ENCODE peak calls at places on chromosome 17, in four cellular contexts. One of them, this sample, is unnamed.

GRCh38 chr17:67290994-67291362 is 46.0 kb upstream of the HELZ start:
- DNase-seq in upper lobe of right lung: no peak
- DNase-seq in psoas muscle: no peak
- DNase-seq in fibroblast of pulmonary artery: no peak
- DNase-seq in this sample: no peak

GRCh38 chr17:74592087-74592990 is at the start of gene CD300LD:
- DNase-seq in upper lobe of right lung: no peak
- DNase-seq in psoas muscle: no peak
- DNase-seq in fibroblast of pulmonary artery: no peak
- DNase-seq in this sample: no peak

GRCh38 chr17:82228842-82229685 is at the start of gene SLC16A3:
- DNase-seq in upper lobe of right lung: peak; percentile 90
- DNase-seq in psoas muscle: peak; percentile 74
- DNase-seq in fibroblast of pulmonary artery: peak; percentile 82
- DNase-seq in this sample: peak; percentile 66

GRCh38 chr17:81246343-81246670 is 7.2 kb downstream of the NDUFAF8 start:
- DNase-seq in upper lobe of right lung: no peak
- DNase-seq in psoas muscle: peak; percentile 15
- DNase-seq in fibroblast of pulmonary artery: no peak
- DNase-seq in this sample: no peak

GRCh38 chr17:15910791-15911190 is 34.1 kb upstream of the ADORA2B start:
- DNase-seq in upper lobe of right lung: no peak
- DNase-seq in psoas muscle: no peak
- DNase-seq in fibroblast of pulmonary artery: no peak
- DNase-seq in this sample: no peak

GRCh38 chr17:78184311-78184710 is 2.5 kb downstream of the TK1 start:
- DNase-seq in upper lobe of right lung: no peak
- DNase-seq in psoas muscle: no peak
- DNase-seq in fibroblast of pulmonary artery: no peak
- DNase-seq in this sample: no peak

GRCh38 chr17:13337864-13338371 is 263.8 kb downstream of the HS3ST3A1 start:
- DNase-seq in upper lobe of right lung: no peak
- DNase-seq in psoas muscle: no peak
- DNase-seq in fibroblast of pulmonary artery: peak; percentile 82
- DNase-seq in this sample: peak; percentile 86

GRCh38 chr17:38729368-38729885 is 714 bp upstream of the CISD3 start:
- DNase-seq in upper lobe of right lung: no peak
- DNase-seq in psoas muscle: no peak
- DNase-seq in fibroblast of pulmonary artery: no peak
- DNase-seq in this sample: no peak

GRCh38 chr17:39899215-39899614 is 19.2 kb downstream of the GSDMB start:
- DNase-seq in upper lobe of right lung: no peak
- DNase-seq in psoas muscle: no peak
- DNase-seq in fibroblast of pulmonary artery: no peak
- DNase-seq in this sample: no peak

GRCh38 chr17:27991594-27991993 is 50.9 kb upstream of the NLK start:
- DNase-seq in upper lobe of right lung: no peak
- DNase-seq in psoas muscle: no peak
- DNase-seq in fibroblast of pulmonary artery: no peak
- DNase-seq in this sample: no peak

GRCh38 chr17:37312137-37312923 is 63.5 kb upstream of the C17orf78 start:
- DNase-seq in upper lobe of right lung: no peak
- DNase-seq in psoas muscle: no peak
- DNase-seq in fibroblast of pulmonary artery: no peak
- DNase-seq in this sample: no peak

GRCh38 chr17:32523017-32523680 is 36.4 kb downstream of the CDK5R1 start:
- DNase-seq in upper lobe of right lung: no peak
- DNase-seq in psoas muscle: no peak
- DNase-seq in fibroblast of pulmonary artery: no peak
- DNase-seq in this sample: no peak

GRCh38 chr17:36149296-36149820 is 27.1 kb downstream of the TBC1D3B start:
- DNase-seq in upper lobe of right lung: no peak
- DNase-seq in psoas muscle: peak; percentile 54
- DNase-seq in fibroblast of pulmonary artery: peak; percentile 74
- DNase-seq in this sample: peak; percentile 88

GRCh38 chr17:574061-574460 is 140.6 kb downstream of the VPS53 start:
- DNase-seq in upper lobe of right lung: no peak
- DNase-seq in psoas muscle: peak; percentile 31
- DNase-seq in fibroblast of pulmonary artery: peak; percentile 80
- DNase-seq in this sample: peak; percentile 22

DNA sequence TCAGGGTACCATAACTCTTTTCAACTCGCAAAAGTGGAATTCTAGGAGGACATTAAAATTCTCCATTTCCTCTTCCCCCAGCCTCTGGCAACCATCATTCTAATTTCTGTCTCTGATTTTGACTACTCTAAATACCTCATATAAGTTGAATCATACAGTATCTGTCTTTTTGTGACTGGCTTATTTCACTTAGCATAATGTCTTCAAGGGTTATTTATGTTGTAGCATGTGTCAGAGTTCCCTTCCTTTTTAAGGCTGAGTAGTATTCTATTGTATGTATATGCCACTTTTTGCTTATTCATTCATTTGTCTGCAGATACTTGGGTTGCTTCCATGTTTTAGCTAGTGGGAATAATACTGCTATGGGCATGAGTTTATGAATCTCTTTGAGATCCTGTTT is 12.0 kb downstream of the RNF135 start:
- DNase-seq in upper lobe of right lung: no peak
- DNase-seq in psoas muscle: no peak
- DNase-seq in fibroblast of pulmonary artery: no peak
- DNase-seq in this sample: no peak
- TF ChIP-seq CTCF in upper lobe of right lung: no peak
- TF ChIP-seq CTCF in psoas muscle: no peak
- TF ChIP-seq CTCF in fibroblast of pulmonary artery: no peak
- TF ChIP-seq CTCF in this sample: no peak

DNA sequence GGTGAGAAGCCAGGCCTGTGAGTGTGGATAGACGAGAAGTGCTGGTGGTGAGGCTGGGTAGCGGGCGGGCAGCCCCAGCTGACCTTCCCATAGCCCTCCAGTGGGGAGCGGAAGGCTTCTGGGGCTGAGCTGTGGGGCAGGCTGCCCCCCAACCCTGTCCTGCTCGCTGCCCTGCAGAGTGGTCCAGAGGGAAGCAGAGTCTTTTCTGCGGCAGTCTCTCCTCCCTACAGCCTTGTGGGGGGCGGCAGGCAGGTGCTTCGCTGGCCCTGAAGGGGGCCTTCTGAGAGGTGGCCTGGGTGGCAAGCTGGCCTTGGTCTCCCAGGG is 3.7 kb downstream of the NLGN2 start:
- DNase-seq in upper lobe of right lung: no peak
- DNase-seq in psoas muscle: no peak
- DNase-seq in fibroblast of pulmonary artery: no peak
- DNase-seq in this sample: no peak
- H3K4me3 ChIP-seq in upper lobe of right lung: no peak overlapping the region
- H3K4me3 ChIP-seq in psoas muscle: no peak overlapping the region
- H3K4me3 ChIP-seq in fibroblast of pulmonary artery: no peak overlapping the region
- H3K4me3 ChIP-seq in this sample: no peak overlapping the region

DNA sequence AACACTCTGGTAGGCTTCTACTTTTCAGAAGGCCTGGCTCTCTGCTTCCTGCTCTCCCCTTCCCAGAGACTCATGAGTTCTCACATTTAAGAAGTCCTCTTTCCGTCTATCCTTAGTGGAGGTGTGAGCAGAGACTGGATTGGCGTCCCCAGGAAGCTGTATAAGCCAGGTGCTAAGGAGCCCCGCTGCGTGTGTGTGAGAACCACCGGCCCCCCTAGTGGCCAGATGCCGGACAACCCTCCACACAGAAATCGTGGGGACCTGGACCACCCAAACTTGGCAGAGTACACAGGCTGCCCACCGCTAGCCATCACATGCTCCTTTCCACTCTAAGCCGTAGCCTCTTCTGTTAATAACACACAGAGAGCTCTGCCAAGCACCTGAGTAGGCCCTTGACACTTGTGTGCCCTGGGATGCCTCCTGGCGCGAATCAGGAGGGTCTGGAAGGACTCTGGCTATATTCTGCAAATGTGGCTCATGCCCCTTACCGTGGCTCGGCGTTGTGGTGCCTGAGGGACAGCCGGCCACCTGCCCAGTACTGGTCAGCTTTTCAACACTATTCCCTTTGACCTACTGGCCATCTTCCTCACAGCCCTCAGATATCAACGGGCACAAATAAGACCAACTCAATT is 13.9 kb downstream of the CYB5D2 start:
- DNase-seq in upper lobe of right lung: no peak
- DNase-seq in psoas muscle: no peak
- DNase-seq in fibroblast of pulmonary artery: no peak
- DNase-seq in this sample: no peak
- TF ChIP-seq CTCF in upper lobe of right lung: no peak
- TF ChIP-seq CTCF in psoas muscle: peak; percentile 4
- TF ChIP-seq CTCF in fibroblast of pulmonary artery: no peak
- TF ChIP-seq CTCF in this sample: peak; percentile 32

GRCh38 chr17:50902768-50903353 is 36.7 kb upstream of the TOB1 start:
- DNase-seq in upper lobe of right lung: no peak
- DNase-seq in psoas muscle: no peak
- DNase-seq in fibroblast of pulmonary artery: no peak
- DNase-seq in this sample: no peak

GRCh38 chr17:50904522-50905459 is 38.6 kb upstream of the TOB1 start:
- DNase-seq in upper lobe of right lung: peak; percentile 71
- DNase-seq in psoas muscle: peak; percentile 41
- DNase-seq in fibroblast of pulmonary artery: no peak
- DNase-seq in this sample: peak; percentile 23

GRCh38 chr17:50906443-50906842 is 40.3 kb upstream of the TOB1 start:
- DNase-seq in upper lobe of right lung: no peak
- DNase-seq in psoas muscle: no peak
- DNase-seq in fibroblast of pulmonary artery: no peak
- DNase-seq in this sample: no peak

GRCh38 chr17:50905460-50905803 is 39.3 kb upstream of the TOB1 start:
- DNase-seq in upper lobe of right lung: peak; percentile 65
- DNase-seq in psoas muscle: no peak
- DNase-seq in fibroblast of pulmonary artery: no peak
- DNase-seq in this sample: no peak

DNA sequence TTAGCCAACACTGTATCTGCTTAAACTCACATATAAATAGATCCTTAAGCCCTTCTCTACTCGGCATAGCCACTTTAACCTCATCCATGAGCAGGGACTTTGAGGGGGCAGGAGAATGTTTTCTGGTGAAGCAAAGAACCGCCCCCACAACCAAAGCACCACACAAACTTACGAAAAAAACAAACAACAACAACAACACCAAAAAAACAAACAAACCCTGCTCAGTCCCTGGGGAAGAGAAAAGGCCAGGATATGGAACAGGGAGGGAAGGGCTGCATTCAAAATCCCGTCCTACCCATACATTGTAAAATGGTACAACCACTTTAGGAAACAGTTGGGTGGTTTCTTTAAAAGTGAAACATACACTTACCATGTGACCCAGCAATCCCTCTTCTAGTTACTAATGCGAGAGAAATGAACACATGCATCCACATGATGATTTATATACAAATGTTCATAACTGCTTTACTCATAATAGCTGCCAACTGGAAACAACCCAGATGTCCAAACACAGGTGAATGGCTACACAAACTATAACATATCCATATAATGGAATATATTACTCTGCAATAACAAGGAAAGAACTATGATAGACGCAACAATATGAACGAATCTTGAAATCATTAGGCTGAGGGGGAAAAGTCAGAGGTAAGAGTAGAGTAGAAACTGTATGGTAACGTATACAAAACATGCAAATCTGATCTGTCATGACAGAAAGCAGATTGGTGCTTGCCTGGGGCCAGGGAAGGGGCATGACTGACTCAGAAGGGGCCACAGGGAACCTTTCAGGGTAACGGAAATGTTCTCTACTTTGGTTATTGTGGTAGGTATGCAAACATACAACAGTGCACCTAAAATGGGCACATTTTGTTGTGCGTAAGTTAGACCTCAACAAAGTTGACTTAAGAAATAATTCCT is 37.7 kb upstream of the TOB1 start:
- DNase-seq in upper lobe of right lung: no peak
- DNase-seq in psoas muscle: no peak
- DNase-seq in fibroblast of pulmonary artery: peak; percentile 23
- DNase-seq in this sample: peak; percentile 81
- H3K4me3 ChIP-seq in upper lobe of right lung: no peak overlapping the region
- H3K4me3 ChIP-seq in psoas muscle: peak overlapping the region; percentile 41
- H3K4me3 ChIP-seq in fibroblast of pulmonary artery: no peak overlapping the region
- H3K4me3 ChIP-seq in this sample: no peak overlapping the region

DNA sequence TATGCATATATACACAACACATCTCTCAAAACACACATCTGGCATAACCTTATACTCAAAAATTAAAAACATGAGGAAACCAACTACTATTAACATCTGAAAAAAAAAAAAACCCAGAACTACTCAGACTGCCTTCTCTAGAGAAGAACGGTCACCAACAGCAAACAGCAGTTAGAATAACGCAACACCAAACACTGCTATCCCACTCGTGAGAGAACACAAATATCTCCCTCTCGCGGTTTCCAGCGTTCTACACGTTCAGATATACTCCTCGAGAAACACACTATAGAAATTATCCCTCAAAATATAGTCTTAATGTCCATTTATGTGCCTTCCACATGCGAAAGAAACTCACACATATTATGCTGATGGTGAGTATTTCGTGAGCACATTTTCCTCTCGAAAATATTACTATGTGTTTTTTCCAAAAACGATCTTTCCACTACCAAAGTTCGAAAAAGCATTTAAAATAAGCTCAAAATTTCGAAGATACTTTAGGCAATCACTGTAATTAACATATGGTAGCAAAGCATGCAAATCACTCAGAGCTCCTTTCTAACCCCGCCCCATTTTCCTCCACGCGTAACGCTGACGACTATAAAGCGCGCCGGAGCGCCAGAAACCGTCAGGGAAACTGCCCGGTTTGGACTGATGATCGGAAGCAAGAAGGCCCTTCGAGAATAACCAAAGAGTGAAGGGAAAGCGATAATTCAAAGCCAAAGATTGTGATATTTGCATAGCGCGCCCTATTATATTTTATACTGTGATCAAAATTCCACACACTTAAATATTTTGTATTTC is 60.1 kb downstream of the TEX14 start:
- DNase-seq in upper lobe of right lung: peak; percentile 95
- DNase-seq in psoas muscle: peak; percentile 91
- DNase-seq in fibroblast of pulmonary artery: peak; percentile 100
- DNase-seq in this sample: peak; percentile 100
- TF ChIP-seq CTCF in upper lobe of right lung: peak; percentile 33
- TF ChIP-seq CTCF in psoas muscle: peak; percentile 22
- TF ChIP-seq CTCF in fibroblast of pulmonary artery: peak; percentile 29
- TF ChIP-seq CTCF in this sample: peak; percentile 38